ENCODE peak calls at places on chromosomes 3 and 15, in ten cellular contexts. L is OCI-LY7; G is heart right ventricle; S is HCT116; Y is effector memory CD4-positive, alpha-beta T cell; F is lung; V is lower lobe of right lung; H is kidney; P is tibial nerve; A is CD4-positive, CD25-positive, alpha-beta regulatory T cell. Z is an unnamed sample. For H3K36me3, the result is how much of the 10 kb centered on the place peaks cover.

GRCh38 chr3:21645121-21645897 is 105.7 kb downstream of the ZNF385D start:
- DNase-seq in L (no peak), G (peak), S (no peak), Y (no peak), F (no peak), V (no peak), H (no peak), P (no peak), A (no peak), Z (no peak)

GRCh38 chr15:94258246-94258645 is 26.9 kb downstream of the MCTP2 start:
- DNase-seq in L (peak), G (no peak), S (no peak), Y (no peak), F (no peak), V (no peak), H (no peak), P (no peak), A (no peak), Z (no peak)

GRCh38 chr3:107740992-107741896 is 218.5 kb downstream of the BBX start:
- DNase-seq in L (peak), G (no peak), S (no peak), Y (no peak), F (no peak), V (no peak), H (no peak), P (no peak), A (no peak), Z (no peak)

GRCh38 chr3:24004171-24004938 is 59.3 kb downstream of the NR1D2 start:
- DNase-seq in L (no peak), G (no peak), S (no peak), Y (no peak), F (no peak), V (no peak), H (no peak), P (no peak), A (no peak), Z (no peak)

GRCh38 chr15:59444082-59444835 is 6.3 kb downstream of the FAM81A start:
- DNase-seq in L (no peak), G (no peak), S (no peak), Y (no peak), F (no peak), V (no peak), H (no peak), P (no peak), A (no peak), Z (no peak)

GRCh38 chr3:169661567-169662214 is 1.8 kb downstream of the MECOM start:
- DNase-seq in L (peak), G (peak), S (no peak), Y (no peak), F (no peak), V (peak), H (no peak), P (no peak), A (no peak), Z (no peak)

GRCh38 chr3:77795013-77795412 is 755.1 kb downstream of the ROBO2 start:
- DNase-seq in L (no peak), G (no peak), S (no peak), Y (no peak), F (no peak), V (peak), H (peak), P (no peak), A (no peak), Z (peak)

GRCh38 chr3:95319921-95320494 is 1257.1 kb downstream of the NSUN3 start:
- DNase-seq in L (no peak), G (no peak), S (no peak), Y (no peak), F (no peak), V (no peak), H (no peak), P (no peak), A (no peak), Z (no peak)

GRCh38 chr3:38985581-38985980 is 66.2 kb downstream of the SCN11A start:
- DNase-seq in L (no peak), G (no peak), S (no peak), Y (no peak), F (no peak), V (no peak), H (no peak), P (no peak), A (no peak), Z (no peak)

GRCh38 chr3:14521611-14522010 is 18.5 kb downstream of the GRIP2 start:
- DNase-seq in L (no peak), G (no peak), S (no peak), Y (no peak), F (no peak), V (peak), H (peak), P (no peak), A (no peak), Z (no peak)

GRCh38 chr3:43871627-43872245 is 181.0 kb downstream of the ABHD5 start:
- DNase-seq in L (no peak), G (no peak), S (no peak), Y (no peak), F (no peak), V (no peak), H (no peak), P (no peak), A (no peak), Z (no peak)

GRCh38 chr3:187044871-187045552 is 94.3 kb downstream of the RPL39L start:
- DNase-seq in L (no peak), G (peak), S (no peak), Y (no peak), F (no peak), V (no peak), H (no peak), P (no peak), A (no peak), Z (no peak)

GRCh38 chr3:173003471-173003870 is 137.6 kb downstream of the SPATA16 start:
- DNase-seq in L (no peak), G (no peak), S (no peak), Y (no peak), F (no peak), V (no peak), H (no peak), P (no peak), A (no peak), Z (no peak)

GRCh38 chr15:40906947-40907802 is 12.9 kb downstream of the VPS18 start:
- DNase-seq in L (peak), G (peak), S (no peak), Y (peak), F (no peak), V (peak), H (peak), P (no peak), A (peak), Z (no peak)

GRCh38 chr3:146339262-146339808 is 88.4 kb upstream of the PLSCR4 start:
- DNase-seq in L (no peak), G (no peak), S (no peak), Y (no peak), F (no peak), V (no peak), H (peak), P (no peak), A (no peak), Z (no peak)

GRCh38 chr3:176741648-176742047 is 455.6 kb downstream of the TBL1XR1 start:
- DNase-seq in L (no peak), G (no peak), S (no peak), Y (no peak), F (no peak), V (no peak), H (no peak), P (no peak), A (no peak), Z (no peak)

GRCh38 chr3:197791120-197792018 is at the start of gene LRCH3:
- DNase-seq in L (peak), G (peak), S (peak), Y (peak), F (peak), V (peak), H (peak), P (peak), A (peak), Z (peak)

GRCh38 chr3:3998140-3998977 is 199.1 kb downstream of the LRRN1 start:
- DNase-seq in L (peak), G (no peak), S (peak), Y (no peak), F (no peak), V (no peak), H (no peak), P (no peak), A (no peak), Z (peak)

GRCh38 chr3:101998256-101998926 is 149.1 kb downstream of the NFKBIZ start:
- DNase-seq in L (peak), G (no peak), S (no peak), Y (no peak), F (no peak), V (no peak), H (no peak), P (no peak), A (no peak), Z (no peak)

GRCh38 chr3:147930417-147930816 is 521.3 kb downstream of the ZIC1 start:
- DNase-seq in L (no peak), G (no peak), S (no peak), Y (no peak), F (no peak), V (no peak), H (no peak), P (no peak), A (no peak), Z (no peak)

DNA sequence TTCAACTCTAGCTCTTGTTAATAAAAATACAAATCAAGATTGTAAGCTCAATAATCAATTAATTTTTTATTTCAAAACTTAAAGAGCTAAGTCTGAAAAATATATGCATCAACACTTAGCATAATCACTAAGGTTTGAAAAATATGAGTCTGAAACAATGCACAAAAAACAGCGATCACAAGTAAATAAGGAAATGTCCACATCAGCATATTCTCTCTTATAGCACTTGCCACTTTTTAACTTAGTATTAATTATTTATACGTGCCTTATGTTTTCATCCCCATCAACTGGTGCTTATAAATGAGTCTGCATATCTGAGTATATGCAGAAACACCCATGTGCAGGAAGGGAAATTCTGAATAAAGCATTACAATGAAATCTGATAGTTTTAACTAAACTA is 28.4 kb downstream of the AQR start:
- DNase-seq in L (no peak), G (no peak), S (no peak), Y (no peak), F (no peak), V (no peak), H (no peak), P (no peak), A (no peak), Z (no peak)
- H3K36me3 ChIP-seq in L (half or more), G (under half), S (under half), Y (half or more), F (under half), V (half or more), H (under half), P (under half), A (half or more), Z (under half)

DNA sequence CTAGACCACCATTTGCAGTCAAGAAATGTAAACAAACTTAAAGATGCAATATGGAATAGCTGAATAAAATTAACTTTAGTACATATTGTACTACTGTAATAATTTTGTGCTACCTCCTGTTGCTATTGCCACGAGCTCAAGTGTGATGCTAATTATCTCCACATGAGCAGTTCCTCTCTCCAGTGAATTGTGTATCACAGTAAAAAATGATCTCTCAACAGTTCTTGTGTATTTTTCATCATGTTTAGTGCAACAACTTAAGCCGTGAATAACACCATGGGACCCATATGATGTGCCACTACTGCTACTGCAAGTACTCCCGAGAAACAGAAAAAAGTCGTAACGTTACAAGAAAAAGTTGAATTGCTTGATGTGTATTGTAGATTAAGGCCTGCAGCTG is 12.4 kb downstream of the RIOX2 start:
- DNase-seq in L (no peak), G (no peak), S (no peak), Y (no peak), F (no peak), V (no peak), H (no peak), P (no peak), A (no peak), Z (no peak)
- H3K36me3 ChIP-seq in L (half or more), G (under half), S (under half), Y (under half), F (under half), V (under half), H (under half), P (under half), A (half or more), Z (under half)

DNA sequence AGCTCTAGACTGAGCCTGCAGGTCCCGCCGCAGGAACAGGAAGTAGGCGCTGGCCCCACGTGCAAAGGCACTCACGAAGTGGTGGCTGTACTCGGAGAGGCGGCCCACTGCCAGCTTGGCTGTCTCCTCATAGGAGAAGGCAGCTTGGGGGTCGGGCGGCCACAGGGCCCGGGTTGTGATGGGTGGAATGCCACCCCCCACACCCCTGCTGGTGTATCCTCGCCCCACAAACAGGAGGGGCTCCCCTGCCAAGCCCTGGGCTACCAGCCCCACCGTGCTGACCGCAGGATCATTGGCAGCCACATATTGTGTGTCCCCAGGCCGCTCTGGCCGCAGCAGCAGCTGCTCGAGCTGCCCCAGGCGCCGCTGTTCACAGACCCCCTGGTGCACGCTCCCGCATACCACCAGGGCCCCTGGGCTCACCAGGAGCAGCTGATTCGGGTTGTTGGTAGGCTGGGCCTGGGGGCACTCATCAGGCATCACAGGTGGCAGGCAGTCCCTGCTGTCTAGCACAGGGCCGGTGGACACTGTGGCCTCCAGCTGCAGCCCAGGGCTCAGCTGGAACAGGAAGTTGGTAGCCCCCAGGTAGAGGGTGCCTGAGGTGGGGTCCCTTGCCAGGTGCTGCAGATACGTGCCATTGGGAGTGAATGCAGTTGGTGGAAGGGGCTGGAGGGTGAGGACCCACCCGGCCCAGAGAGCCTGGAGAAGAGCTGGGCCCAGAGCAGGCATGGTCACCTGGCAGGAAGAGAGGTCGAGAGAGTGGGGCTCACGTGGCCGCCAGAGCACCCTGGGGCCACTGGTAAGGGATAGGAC is 5.8 kb downstream of the PLXNB1 start:
- DNase-seq in L (no peak), G (no peak), S (no peak), Y (no peak), F (no peak), V (no peak), H (no peak), P (no peak), A (no peak), Z (no peak)
- H3K36me3 ChIP-seq in L (under half), G (under half), S (under half), Y (under half), F (under half), V (under half), H (under half), P (under half), A (under half), Z (under half)

DNA sequence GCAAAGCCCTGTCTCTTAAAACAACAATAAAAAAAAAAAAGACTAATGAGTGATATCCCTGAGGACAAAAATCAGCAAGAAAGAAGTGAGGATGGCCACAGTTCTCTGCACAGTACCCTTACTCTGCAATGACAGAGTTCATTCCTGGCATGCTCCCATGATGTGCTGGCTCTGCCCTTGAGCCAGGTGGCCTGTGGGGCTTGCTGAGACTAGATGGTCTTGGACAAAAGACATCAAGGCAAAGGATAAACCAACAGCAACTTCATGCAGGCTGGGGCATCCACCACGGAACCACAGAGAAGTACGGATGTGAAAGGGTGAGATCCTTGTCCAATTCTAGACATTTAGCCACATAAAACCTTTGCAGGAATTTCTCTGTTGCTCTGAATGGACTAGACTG is 12.7 kb downstream of the MGLL start:
- DNase-seq in L (no peak), G (no peak), S (no peak), Y (no peak), F (no peak), V (no peak), H (no peak), P (no peak), A (no peak), Z (no peak)
- H3K36me3 ChIP-seq in L (under half), G (under half), S (under half), Y (under half), F (under half), V (half or more), H (under half), P (under half), A (under half), Z (under half)